ENCODE peak calls at places on chromosomes 4 and X, in seven cellular contexts. D is K562; R is upper lobe of right lung; E is ecto neural progenitor cell; Z is brain microvascular endothelial cell; I is NCI-H460; B is stimulated activated CD4-positive, alpha-beta T cell treated with anti-CD3 and anti-CD28 coated beads, Interleukin-1b, Interleukin-23, amount 100 ng/mL, for 24 hours. W is an unnamed sample.
A peak's percentile ranks its signal among the peaks of the same experiment; 100 is the strongest.

GRCh38 chr4:188941524-188942109 is 802.4 kb downstream of the TRIML1 start:
- DNase-seq in D (no peak), R (no peak), E (no peak), Z (peak; percentile 96), I (peak; percentile 66), B (no peak), W (no peak)

GRCh38 chr4:17066241-17066640 is 167.8 kb upstream of the LDB2 start:
- DNase-seq in D (no peak), R (no peak), E (no peak), Z (peak; percentile 40), I (no peak), B (no peak), W (no peak)

GRCh38 chr4:97646997-97647396 is 496.3 kb downstream of the STPG2 start:
- DNase-seq in D (no peak), R (no peak), E (no peak), Z (peak; percentile 20), I (no peak), B (no peak), W (peak; percentile 77)

GRCh38 chr4:20252656-20253271 is 1.1 kb downstream of the SLIT2 start:
- DNase-seq in D (no peak), R (peak; percentile 68), E (peak; percentile 68), Z (no peak), I (no peak), B (no peak), W (peak; percentile 45)

GRCh38 chr4:5370286-5370685 is 319.0 kb downstream of the STK32B start:
- DNase-seq in D (no peak), R (no peak), E (no peak), Z (peak; percentile 58), I (no peak), B (no peak), W (no peak)

GRCh38 chr4:138053601-138054322 is 188.4 kb downstream of the SLC7A11 start:
- DNase-seq in D (peak; percentile 11), R (no peak), E (no peak), Z (peak; percentile 93), I (peak; percentile 61), B (no peak), W (peak; percentile 93)

GRCh38 chr4:79348405-79348804 is 22.5 kb upstream of the NAA11 start:
- DNase-seq in D (no peak), R (no peak), E (no peak), Z (no peak), I (no peak), B (no peak), W (no peak)

GRCh38 chr4:140038031-140038533 is 115.9 kb downstream of the MAML3 start:
- DNase-seq in D (no peak), R (no peak), E (no peak), Z (peak; percentile 65), I (no peak), B (no peak), W (no peak)

GRCh38 chr4:88610771-88611170 is 18.5 kb downstream of the HERC3 start:
- DNase-seq in D (no peak), R (no peak), E (no peak), Z (no peak), I (no peak), B (no peak), W (no peak)

GRCh38 chrX:119685225-119686066 is 7.5 kb downstream of the SEPTIN6 start:
- DNase-seq in D (peak; percentile 65), R (peak; percentile 56), E (no peak), Z (no peak), I (no peak), B (no peak), W (peak; percentile 65)

GRCh38 chr4:100391913-100392312 is 125.9 kb downstream of the EMCN start:
- DNase-seq in D (no peak), R (no peak), E (no peak), Z (peak; percentile 76), I (peak; percentile 21), B (no peak), W (no peak)

GRCh38 chr4:23242962-23243361 is 550.2 kb downstream of the GBA3 start:
- DNase-seq in D (no peak), R (no peak), E (no peak), Z (no peak), I (no peak), B (no peak), W (no peak)

GRCh38 chr4:140268441-140268840 is 105.0 kb upstream of the SCOC start:
- DNase-seq in D (no peak), R (no peak), E (no peak), Z (no peak), I (no peak), B (no peak), W (no peak)

GRCh38 chr4:7132730-7133582 is 59.4 kb upstream of the SORCS2 start:
- DNase-seq in D (no peak), R (no peak), E (no peak), Z (no peak), I (no peak), B (no peak), W (no peak)

GRCh38 chrX:120334137-120334536 is 22.9 kb upstream of the TMEM255A start:
- DNase-seq in D (no peak), R (no peak), E (no peak), Z (no peak), I (no peak), B (no peak), W (no peak)

GRCh38 chrX:71619193-71619592 is 882 bp upstream of the CXCR3 start:
- DNase-seq in D (no peak), R (no peak), E (no peak), Z (no peak), I (no peak), B (peak; percentile 27), W (no peak)

GRCh38 chr4:41420576-41420975 is 117.4 kb upstream of the LIMCH1 start:
- DNase-seq in D (no peak), R (no peak), E (no peak), Z (no peak), I (no peak), B (no peak), W (no peak)

GRCh38 chrX:148498067-148498466 is 2.4 kb upstream of the AFF2 start:
- DNase-seq in D (no peak), R (no peak), E (no peak), Z (no peak), I (no peak), B (no peak), W (no peak)